ENCODE peak calls at places on chromosomes 3 and 15, in five cellular contexts. J is sigmoid colon, U is endothelial cell of umbilical vein, P is suprapubic skin, D is right lobe of liver. H is an unnamed sample. For H3K4me1, the result is how much of the 10 kb centered on the place peaks cover.

GRCh38 chr3:103127737-103128136 is 692.9 kb downstream of the ZPLD1 start:
- DNase-seq in J (no peak), U (no peak), P (no peak), D (no peak), H (no peak)

GRCh38 chr3:33115024-33115768 is 1.4 kb downstream of the CRTAP start:
- DNase-seq in J (peak), U (peak), P (peak), D (peak), H (peak)

GRCh38 chr3:76941376-76941775 is 98.5 kb upstream of the ROBO2 start:
- DNase-seq in J (no peak), U (no peak), P (no peak), D (no peak), H (no peak)

GRCh38 chr15:75368689-75369239 is 357 bp upstream of the MAN2C1 start:
- DNase-seq in J (no peak), U (no peak), P (no peak), D (no peak), H (peak)

GRCh38 chr3:34346656-34347055 is 548.2 kb downstream of the PDCD6IP start:
- DNase-seq in J (no peak), U (no peak), P (no peak), D (no peak), H (no peak)

GRCh38 chr3:43391621-43392020 is 105.3 kb downstream of the SNRK start:
- DNase-seq in J (no peak), U (no peak), P (no peak), D (no peak), H (no peak)

GRCh38 chr15:62533687-62534086 is 368.6 kb upstream of the C2CD4B start:
- DNase-seq in J (no peak), U (no peak), P (no peak), D (no peak), H (no peak)

GRCh38 chr15:29044506-29044905 is 158.7 kb downstream of the APBA2 start:
- DNase-seq in J (no peak), U (no peak), P (peak), D (no peak), H (no peak)

GRCh38 chr3:7929319-7929889 is 572.2 kb upstream of the LMCD1 start:
- DNase-seq in J (no peak), U (no peak), P (no peak), D (no peak), H (no peak)

DNA sequence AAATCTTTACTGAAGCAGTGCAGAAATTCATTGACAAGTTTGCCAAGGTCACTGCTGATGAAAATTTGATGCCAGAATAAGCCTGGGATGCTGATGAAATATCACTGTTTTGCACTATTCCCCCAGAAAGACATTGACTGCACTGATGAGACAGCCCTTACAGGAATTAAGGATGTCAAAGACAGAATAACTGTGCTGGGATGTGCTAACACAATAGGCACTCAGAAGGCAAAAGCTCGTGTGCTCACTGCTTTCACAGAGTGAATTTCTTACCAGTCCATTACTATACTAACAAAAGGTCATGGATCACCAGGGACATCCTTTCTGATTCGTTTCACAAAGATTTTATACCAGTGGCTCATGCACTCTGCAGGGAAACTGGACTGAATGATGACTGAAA is 69.4 kb downstream of the MCF2L2 start:
- DNase-seq in J (no peak), U (no peak), P (no peak), D (no peak), H (no peak)
- H3K4me1 ChIP-seq in J (under half), U (under half), P (under half), D (under half), H (under half)

GRCh38 chr15:40160689-40161688 is at the start of gene BUB1B:
- DNase-seq in J (peak), U (peak), P (peak), D (peak), H (peak)
- TF ChIP-seq POLR2A in J (no peak), U (peak), P (no peak), D (no peak), H (no peak)

DNA sequence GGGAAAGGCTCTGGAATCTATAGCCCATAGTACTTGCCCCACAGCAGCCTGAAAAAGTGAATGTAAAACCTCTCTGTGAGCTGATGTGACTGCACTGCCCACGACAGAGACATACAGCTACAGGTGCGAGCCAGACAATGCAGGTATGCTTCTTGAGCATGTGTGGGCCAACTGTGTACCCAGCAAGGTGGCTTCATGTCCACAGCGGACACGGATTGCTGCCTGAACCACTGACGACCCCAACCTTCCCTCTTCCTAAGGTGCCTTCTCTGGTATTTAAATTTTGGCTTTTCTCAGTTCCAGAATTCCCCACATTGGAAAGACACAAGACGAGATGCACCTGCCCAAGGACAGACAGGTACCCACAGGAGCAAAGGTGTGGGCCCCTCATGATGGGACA is 65.8 kb downstream of the SCN5A start:
- DNase-seq in J (no peak), U (no peak), P (peak), D (no peak), H (peak)
- H3K4me1 ChIP-seq in J (under half), U (under half), P (under half), D (under half), H (under half)

GRCh38 chr15:84829428-84829827 is 12.3 kb downstream of the ALPK3 start:
- DNase-seq in J (no peak), U (no peak), P (no peak), D (no peak), H (no peak)

GRCh38 chr15:84827246-84827645 is 10.1 kb downstream of the ALPK3 start:
- DNase-seq in J (no peak), U (no peak), P (no peak), D (no peak), H (no peak)

GRCh38 chr15:84831028-84831427 is 13.9 kb downstream of the ALPK3 start:
- DNase-seq in J (no peak), U (no peak), P (no peak), D (no peak), H (no peak)

GRCh38 chr15:84826369-84826823 is 9.2 kb downstream of the ALPK3 start:
- DNase-seq in J (no peak), U (no peak), P (no peak), D (peak), H (peak)

GRCh38 chr15:84828433-84828908 is 11.3 kb downstream of the ALPK3 start:
- DNase-seq in J (peak), U (no peak), P (no peak), D (no peak), H (no peak)
- TF ChIP-seq POLR2A in J (no peak), U (no peak), P (no peak), D (no peak), H (no peak)